ENCODE peak calls at places on chromosomes 6 and 20, in six cellular contexts. One of them, this sample, is unnamed.

GRCh38 chr20:43544501-43544900 is 14.3 kb upstream of the SGK2 start:
- DNase-seq in nephron progenitor cell: no peak
- DNase-seq in activated naive CD8-positive, alpha-beta T cell treated with anti-CD3 and anti-CD28 coated beads, Interleukin-2, amount 50 U/mL, for 24 hours: no peak
- DNase-seq in RPMI7951: no peak
- DNase-seq in cerebellar cortex: no peak
- DNase-seq in GM10248: no peak
- DNase-seq in this sample: no peak

GRCh38 chr6:136609878-136610706 is 59.9 kb upstream of the MAP7 start:
- DNase-seq in GM10248: no peak
- DNase-seq in RPMI7951: peak
- DNase-seq in nephron progenitor cell: no peak
- DNase-seq in activated naive CD8-positive, alpha-beta T cell treated with anti-CD3 and anti-CD28 coated beads, Interleukin-2, amount 50 U/mL, for 24 hours: no peak
- DNase-seq in cerebellar cortex: no peak
- DNase-seq in this sample: no peak

GRCh38 chr6:135546680-135547418 is 49.3 kb upstream of the AHI1 start:
- DNase-seq in RPMI7951: peak
- DNase-seq in activated naive CD8-positive, alpha-beta T cell treated with anti-CD3 and anti-CD28 coated beads, Interleukin-2, amount 50 U/mL, for 24 hours: no peak
- DNase-seq in GM10248: no peak
- DNase-seq in cerebellar cortex: no peak
- DNase-seq in nephron progenitor cell: no peak
- DNase-seq in this sample: no peak

GRCh38 chr6:150352321-150353296 is 16.2 kb upstream of the IYD start:
- DNase-seq in nephron progenitor cell: no peak
- DNase-seq in cerebellar cortex: no peak
- DNase-seq in RPMI7951: peak
- DNase-seq in GM10248: no peak
- DNase-seq in activated naive CD8-positive, alpha-beta T cell treated with anti-CD3 and anti-CD28 coated beads, Interleukin-2, amount 50 U/mL, for 24 hours: no peak
- DNase-seq in this sample: no peak

GRCh38 chr6:15434263-15434662 is 188.4 kb downstream of the JARID2 start:
- DNase-seq in nephron progenitor cell: no peak
- DNase-seq in RPMI7951: peak
- DNase-seq in cerebellar cortex: no peak
- DNase-seq in GM10248: no peak
- DNase-seq in activated naive CD8-positive, alpha-beta T cell treated with anti-CD3 and anti-CD28 coated beads, Interleukin-2, amount 50 U/mL, for 24 hours: no peak
- DNase-seq in this sample: no peak

GRCh38 chr20:44129996-44130718 is 56.8 kb downstream of the JPH2 start:
- DNase-seq in nephron progenitor cell: no peak
- DNase-seq in GM10248: no peak
- DNase-seq in activated naive CD8-positive, alpha-beta T cell treated with anti-CD3 and anti-CD28 coated beads, Interleukin-2, amount 50 U/mL, for 24 hours: no peak
- DNase-seq in RPMI7951: peak
- DNase-seq in cerebellar cortex: no peak
- DNase-seq in this sample: no peak

GRCh38 chr20:34403063-34403827 is 40.2 kb downstream of the ITCH start:
- DNase-seq in RPMI7951: no peak
- DNase-seq in cerebellar cortex: no peak
- DNase-seq in activated naive CD8-positive, alpha-beta T cell treated with anti-CD3 and anti-CD28 coated beads, Interleukin-2, amount 50 U/mL, for 24 hours: no peak
- DNase-seq in nephron progenitor cell: no peak
- DNase-seq in GM10248: no peak
- DNase-seq in this sample: no peak

GRCh38 chr6:135054575-135055498 is at the start of gene HBS1L:
- DNase-seq in GM10248: peak
- DNase-seq in nephron progenitor cell: peak
- DNase-seq in activated naive CD8-positive, alpha-beta T cell treated with anti-CD3 and anti-CD28 coated beads, Interleukin-2, amount 50 U/mL, for 24 hours: peak
- DNase-seq in cerebellar cortex: peak
- DNase-seq in RPMI7951: peak
- DNase-seq in this sample: peak

GRCh38 chr6:82182756-82183155 is 64.8 kb downstream of the IBTK start:
- DNase-seq in activated naive CD8-positive, alpha-beta T cell treated with anti-CD3 and anti-CD28 coated beads, Interleukin-2, amount 50 U/mL, for 24 hours: no peak
- DNase-seq in nephron progenitor cell: no peak
- DNase-seq in GM10248: no peak
- DNase-seq in RPMI7951: peak
- DNase-seq in cerebellar cortex: no peak
- DNase-seq in this sample: no peak

GRCh38 chr20:21102691-21103311 is 3.4 kb downstream of the LINC00237 start:
- DNase-seq in cerebellar cortex: no peak
- DNase-seq in GM10248: peak
- DNase-seq in activated naive CD8-positive, alpha-beta T cell treated with anti-CD3 and anti-CD28 coated beads, Interleukin-2, amount 50 U/mL, for 24 hours: peak
- DNase-seq in nephron progenitor cell: peak
- DNase-seq in RPMI7951: peak
- DNase-seq in this sample: peak

GRCh38 chr6:137373296-137373695 is 120.9 kb downstream of the OLIG3 start:
- DNase-seq in cerebellar cortex: no peak
- DNase-seq in GM10248: no peak
- DNase-seq in nephron progenitor cell: no peak
- DNase-seq in activated naive CD8-positive, alpha-beta T cell treated with anti-CD3 and anti-CD28 coated beads, Interleukin-2, amount 50 U/mL, for 24 hours: no peak
- DNase-seq in RPMI7951: no peak
- DNase-seq in this sample: no peak

GRCh38 chr20:19000071-19000470 is 186.5 kb downstream of the SCP2D1 start:
- DNase-seq in nephron progenitor cell: no peak
- DNase-seq in cerebellar cortex: no peak
- DNase-seq in RPMI7951: peak
- DNase-seq in activated naive CD8-positive, alpha-beta T cell treated with anti-CD3 and anti-CD28 coated beads, Interleukin-2, amount 50 U/mL, for 24 hours: no peak
- DNase-seq in GM10248: no peak
- DNase-seq in this sample: no peak

GRCh38 chr6:145274083-145274482 is 461.2 kb downstream of the EPM2A start:
- DNase-seq in nephron progenitor cell: no peak
- DNase-seq in RPMI7951: no peak
- DNase-seq in cerebellar cortex: no peak
- DNase-seq in GM10248: no peak
- DNase-seq in activated naive CD8-positive, alpha-beta T cell treated with anti-CD3 and anti-CD28 coated beads, Interleukin-2, amount 50 U/mL, for 24 hours: no peak
- DNase-seq in this sample: no peak

GRCh38 chr20:25294459-25295385 is 46.8 kb downstream of the PYGB start:
- DNase-seq in activated naive CD8-positive, alpha-beta T cell treated with anti-CD3 and anti-CD28 coated beads, Interleukin-2, amount 50 U/mL, for 24 hours: peak
- DNase-seq in GM10248: peak
- DNase-seq in RPMI7951: peak
- DNase-seq in nephron progenitor cell: peak
- DNase-seq in cerebellar cortex: peak
- DNase-seq in this sample: peak

GRCh38 chr6:17178301-17178700 is 76.5 kb downstream of the STMND1 start:
- DNase-seq in GM10248: no peak
- DNase-seq in nephron progenitor cell: no peak
- DNase-seq in activated naive CD8-positive, alpha-beta T cell treated with anti-CD3 and anti-CD28 coated beads, Interleukin-2, amount 50 U/mL, for 24 hours: no peak
- DNase-seq in cerebellar cortex: peak
- DNase-seq in RPMI7951: no peak
- DNase-seq in this sample: no peak

GRCh38 chr20:37435607-37436006 is 85.4 kb upstream of the NNAT start:
- DNase-seq in cerebellar cortex: no peak
- DNase-seq in activated naive CD8-positive, alpha-beta T cell treated with anti-CD3 and anti-CD28 coated beads, Interleukin-2, amount 50 U/mL, for 24 hours: no peak
- DNase-seq in nephron progenitor cell: no peak
- DNase-seq in GM10248: no peak
- DNase-seq in RPMI7951: no peak
- DNase-seq in this sample: no peak

GRCh38 chr20:34111057-34111711 is 859 bp downstream of the EIF2S2 start:
- DNase-seq in activated naive CD8-positive, alpha-beta T cell treated with anti-CD3 and anti-CD28 coated beads, Interleukin-2, amount 50 U/mL, for 24 hours: no peak
- DNase-seq in RPMI7951: peak
- DNase-seq in nephron progenitor cell: peak
- DNase-seq in cerebellar cortex: no peak
- DNase-seq in GM10248: no peak
- DNase-seq in this sample: peak

GRCh38 chr6:106084973-106085686 is 1.0 kb upstream of the PRDM1 start:
- DNase-seq in cerebellar cortex: peak
- DNase-seq in GM10248: no peak
- DNase-seq in RPMI7951: peak
- DNase-seq in nephron progenitor cell: no peak
- DNase-seq in activated naive CD8-positive, alpha-beta T cell treated with anti-CD3 and anti-CD28 coated beads, Interleukin-2, amount 50 U/mL, for 24 hours: no peak
- DNase-seq in this sample: peak

GRCh38 chr20:8986631-8987030 is 82.3 kb upstream of the PLCB4 start:
- DNase-seq in GM10248: no peak
- DNase-seq in activated naive CD8-positive, alpha-beta T cell treated with anti-CD3 and anti-CD28 coated beads, Interleukin-2, amount 50 U/mL, for 24 hours: no peak
- DNase-seq in nephron progenitor cell: no peak
- DNase-seq in RPMI7951: no peak
- DNase-seq in cerebellar cortex: no peak
- DNase-seq in this sample: no peak

GRCh38 chr20:35773154-35773751 is 1.4 kb downstream of the PHF20 start:
- DNase-seq in RPMI7951: peak
- DNase-seq in GM10248: peak
- DNase-seq in nephron progenitor cell: no peak
- DNase-seq in activated naive CD8-positive, alpha-beta T cell treated with anti-CD3 and anti-CD28 coated beads, Interleukin-2, amount 50 U/mL, for 24 hours: peak
- DNase-seq in cerebellar cortex: peak
- DNase-seq in this sample: peak

GRCh38 chr6:5103250-5103649 is 18.1 kb downstream of the PPP1R3G start:
- DNase-seq in GM10248: no peak
- DNase-seq in nephron progenitor cell: no peak
- DNase-seq in cerebellar cortex: no peak
- DNase-seq in RPMI7951: no peak
- DNase-seq in activated naive CD8-positive, alpha-beta T cell treated with anti-CD3 and anti-CD28 coated beads, Interleukin-2, amount 50 U/mL, for 24 hours: no peak
- DNase-seq in this sample: no peak

GRCh38 chr6:157832250-157832967 is 9.4 kb downstream of the SNX9 start:
- DNase-seq in RPMI7951: peak
- DNase-seq in activated naive CD8-positive, alpha-beta T cell treated with anti-CD3 and anti-CD28 coated beads, Interleukin-2, amount 50 U/mL, for 24 hours: no peak
- DNase-seq in nephron progenitor cell: no peak
- DNase-seq in GM10248: no peak
- DNase-seq in cerebellar cortex: no peak
- DNase-seq in this sample: no peak

This sample was measured in endothelial cell.